ENCODE peak calls at places on chromosomes 5 and 9, in ten cellular contexts. N, F, C, G, X, Y, P, K, V and S are unnamed samples. For H3K36me3, the result is how much of the 10 kb centered on the place peaks cover.

GRCh38 chr5:179869101-179869500 is 10.5 kb upstream of the MRNIP start:
- DNase-seq in N (no peak), X (no peak), F (no peak), Y (peak), C (no peak), P (peak), G (no peak), V (no peak), K (peak), S (no peak)

GRCh38 chr9:74653437-74654080 is 156.4 kb downstream of the RORB start:
- DNase-seq in Y (peak), F (no peak), G (no peak), X (no peak), K (no peak), V (no peak), P (no peak), N (no peak), C (no peak), S (no peak)

GRCh38 chr5:68246802-68247201 is 31.2 kb downstream of the PIK3R1 start:
- DNase-seq in X (no peak), Y (no peak), V (no peak), C (no peak), G (no peak), P (no peak), F (no peak), N (no peak), K (no peak), S (no peak)

GRCh38 chr5:56376128-56376527 is 143.0 kb upstream of the ANKRD55 start:
- DNase-seq in P (no peak), G (no peak), K (no peak), N (peak), X (no peak), Y (no peak), V (no peak), C (no peak), F (no peak), S (no peak)

GRCh38 chr5:57124014-57124413 is 49.8 kb upstream of the GPBP1 start:
- DNase-seq in P (no peak), V (no peak), N (no peak), X (no peak), C (no peak), G (no peak), F (no peak), K (no peak), Y (no peak), S (no peak)

GRCh38 chr5:111113678-111114077 is 21.5 kb downstream of the WDR36 start:
- DNase-seq in P (no peak), V (no peak), G (no peak), X (no peak), N (no peak), F (no peak), K (no peak), Y (no peak), C (no peak), S (no peak)

GRCh38 chr9:110125207-110125751 is 82.7 kb downstream of the C9orf152 start:
- DNase-seq in K (peak), Y (peak), X (peak), V (peak), F (peak), G (no peak), P (peak), N (peak), C (peak), S (no peak)

GRCh38 chr9:78214492-78214891 is 21.4 kb upstream of the CEP78 start:
- DNase-seq in G (no peak), Y (no peak), N (no peak), C (no peak), P (no peak), V (no peak), K (no peak), X (no peak), F (no peak), S (no peak)

GRCh38 chr9:818958-819357 is 22.5 kb upstream of the DMRT1 start:
- DNase-seq in K (no peak), V (no peak), Y (no peak), P (peak), N (no peak), F (no peak), C (no peak), G (no peak), X (no peak), S (no peak)

GRCh38 chr9:125380406-125380805 is 118.8 kb downstream of the GAPVD1 start:
- DNase-seq in N (no peak), X (no peak), K (peak), V (no peak), Y (no peak), F (no peak), P (no peak), C (no peak), G (no peak), S (no peak)

GRCh38 chr9:132220069-132220468 is 58.2 kb downstream of the NTNG2 start:
- DNase-seq in V (no peak), G (no peak), X (no peak), K (no peak), Y (no peak), C (no peak), P (no peak), F (no peak), N (no peak), S (no peak)

GRCh38 chr9:107635137-107635802 is 145.7 kb upstream of the KLF4 start:
- DNase-seq in C (no peak), V (no peak), X (no peak), Y (no peak), K (no peak), N (no peak), G (no peak), F (no peak), P (no peak), S (no peak)

GRCh38 chr9:114559830-114560520 is 27.6 kb upstream of the ATP6V1G1 start:
- DNase-seq in P (no peak), G (no peak), K (no peak), N (no peak), C (no peak), X (no peak), Y (no peak), F (no peak), V (no peak), S (no peak)

GRCh38 chr9:131100445-131100844 is 4.1 kb downstream of the AIF1L start:
- DNase-seq in P (no peak), K (no peak), F (no peak), X (no peak), V (no peak), C (no peak), N (no peak), Y (peak), G (no peak), S (no peak)

GRCh38 chr9:93574900-93575705 is 1.3 kb upstream of the PHF2 start:
- DNase-seq in V (no peak), G (no peak), P (peak), X (no peak), Y (no peak), F (no peak), N (no peak), K (peak), C (no peak), S (no peak)

GRCh38 chr9:113807173-113808061 is 68.7 kb upstream of the ZNF618 start:
- DNase-seq in N (peak), Y (peak), X (peak), K (no peak), C (no peak), V (no peak), G (no peak), P (peak), F (peak), S (peak)

GRCh38 chr9:105328872-105329728 is 84.6 kb downstream of the SLC44A1 start:
- DNase-seq in F (peak), X (no peak), K (no peak), N (no peak), Y (no peak), V (no peak), G (no peak), P (no peak), C (no peak), S (no peak)

GRCh38 chr5:6435356-6435755 is 13.3 kb upstream of the UBE2QL1 start:
- DNase-seq in C (no peak), N (peak), F (no peak), P (no peak), X (no peak), V (no peak), G (no peak), Y (peak), K (no peak), S (no peak)

GRCh38 chr9:35903049-35903448 is 3.0 kb upstream of the HRCT1 start:
- DNase-seq in P (no peak), N (peak), Y (peak), C (no peak), F (no peak), X (peak), K (no peak), V (no peak), G (peak), S (peak)

GRCh38 chr9:135544981-135545635 is 818 bp upstream of the OBP2A start:
- DNase-seq in Y (no peak), C (no peak), F (no peak), P (peak), K (peak), V (no peak), X (no peak), N (no peak), G (no peak), S (no peak)

GRCh38 chr9:115116620-115117284 is 1.2 kb downstream of the TNC start:
- DNase-seq in N (no peak), X (no peak), K (no peak), G (no peak), F (no peak), C (no peak), P (no peak), V (no peak), Y (no peak), S (no peak)

GRCh38 chr9:76423216-76424177 is 29.3 kb upstream of the RFK start:
- DNase-seq in X (no peak), V (no peak), C (no peak), F (no peak), N (peak), G (no peak), P (no peak), Y (no peak), K (no peak), S (no peak)
- TF ChIP-seq CTCF in X (no peak), V (no peak), C (no peak), F (no peak), N (no peak), G (no peak), P (no peak), Y (no peak), K (no peak), S (no peak)

GRCh38 chr5:154823605-154824004 is 26.8 kb downstream of the FAXDC2 start:
- DNase-seq in K (peak), C (no peak), V (no peak), G (no peak), P (no peak), N (no peak), X (no peak), F (no peak), Y (no peak), S (no peak)

GRCh38 chr5:154817815-154818214 is 32.6 kb downstream of the FAXDC2 start:
- DNase-seq in K (no peak), N (no peak), F (no peak), C (no peak), P (no peak), X (no peak), Y (no peak), G (no peak), V (no peak), S (no peak)

GRCh38 chr5:154819546-154819945 is 30.9 kb downstream of the FAXDC2 start:
- DNase-seq in Y (no peak), K (peak), X (no peak), C (no peak), V (no peak), P (no peak), N (no peak), F (no peak), G (no peak), S (no peak)

GRCh38 chr5:154818459-154819116 is 31.8 kb downstream of the FAXDC2 start:
- DNase-seq in F (no peak), V (no peak), G (no peak), X (no peak), N (no peak), Y (no peak), C (no peak), P (no peak), K (peak), S (no peak)

GRCh38 chr5:154820383-154820782 is 30.0 kb downstream of the FAXDC2 start:
- DNase-seq in K (peak), X (no peak), F (no peak), N (no peak), C (no peak), Y (no peak), G (no peak), V (no peak), P (peak), S (no peak)
- H3K36me3 ChIP-seq in K (under half), X (under half), F (under half), N (under half), C (half or more), Y (under half), G (under half), V (under half), P (half or more), S (under half)

GRCh38 chr5:175457466-175457865 is 13.5 kb upstream of the DRD1 start:
- DNase-seq in P (no peak), X (no peak), K (no peak), C (no peak), N (peak), F (no peak), G (no peak), V (no peak), Y (no peak), S (no peak)
- TF ChIP-seq CTCF in P (no peak), X (no peak), K (no peak), C (no peak), N (no peak), F (no peak), G (no peak), V (no peak), Y (no peak), S (no peak)

GRCh38 chr9:134455951-134456739 is 129.9 kb downstream of the RXRA start:
- DNase-seq in Y (no peak), K (peak), P (peak), C (peak), X (peak), N (no peak), G (peak), V (peak), F (peak), S (peak)
- H3K36me3 ChIP-seq in Y (under half), K (under half), P (under half), C (under half), X (under half), N (under half), G (under half), V (under half), F (under half), S (under half)

DNA sequence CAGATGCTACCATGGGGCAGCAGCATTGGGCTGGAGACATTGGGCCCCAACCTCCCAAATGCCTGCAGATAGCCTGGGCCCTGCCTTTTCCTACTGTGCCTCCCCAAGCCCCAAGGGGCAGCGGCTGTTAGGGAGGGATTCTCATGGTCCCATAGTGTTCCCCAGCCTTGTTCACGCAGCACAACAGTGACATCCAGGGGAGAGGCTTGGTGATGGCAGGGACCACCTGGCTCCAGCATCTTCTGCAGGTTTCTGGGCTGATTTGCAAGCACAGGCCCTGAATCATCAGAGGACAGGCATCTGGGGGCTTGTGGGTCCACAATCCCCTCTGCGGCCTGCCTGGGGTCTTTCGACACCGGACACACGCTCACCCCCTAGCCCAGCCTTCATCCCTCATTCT is 354.6 kb downstream of the SLIT3 start:
- DNase-seq in C (no peak), K (no peak), X (no peak), Y (peak), F (no peak), G (no peak), V (no peak), P (no peak), N (peak), S (peak)
- TF ChIP-seq CTCF in C (no peak), K (no peak), X (no peak), Y (peak), F (no peak), G (no peak), V (no peak), P (no peak), N (peak), S (peak)